ENCODE peak calls at places on chromosomes 1 and 21, in four cellular contexts. S, C, T and U are unnamed samples.

GRCh38 chr1:54845772-54846171 is 41.2 kb downstream of the DHCR24 start:
- DNase-seq in S (peak), C (no peak), T (no peak), U (no peak)

GRCh38 chr1:61742620-61743431 is 546 bp downstream of the PATJ start:
- DNase-seq in S (peak), T (peak), C (peak), U (no peak)

GRCh38 chr21:45027241-45028196 is 46.9 kb upstream of the ADARB1 start:
- DNase-seq in C (no peak), S (no peak), T (no peak), U (no peak)

GRCh38 chr1:81186271-81186670 is 614.5 kb upstream of the ADGRL2 start:
- DNase-seq in T (no peak), S (no peak), C (no peak), U (no peak)

GRCh38 chr1:76425843-76426145 is 351.2 kb downstream of the ST6GALNAC3 start:
- DNase-seq in S (no peak), C (no peak), T (no peak), U (no peak)

GRCh38 chr1:212152308-212152693 is 116.8 kb downstream of the DTL start:
- DNase-seq in T (no peak), C (no peak), S (no peak), U (no peak)

GRCh38 chr1:11293856-11294255 is 20.9 kb downstream of the UBIAD1 start:
- DNase-seq in C (no peak), T (no peak), S (no peak), U (no peak)

GRCh38 chr1:178749581-178750166 is 24.6 kb downstream of the RALGPS2 start:
- DNase-seq in S (no peak), T (no peak), C (no peak), U (no peak)

GRCh38 chr1:31957701-31958674 is 19.8 kb upstream of the PTP4A2 start:
- DNase-seq in C (no peak), T (no peak), S (no peak), U (no peak)

GRCh38 chr1:26684763-26685162 is 11.1 kb upstream of the ARID1A start:
- DNase-seq in S (no peak), T (no peak), C (no peak), U (no peak)

GRCh38 chr1:161727343-161727924 is 6.1 kb downstream of the FCRLB start:
- DNase-seq in T (no peak), S (no peak), C (no peak), U (peak)

GRCh38 chr1:53680868-53681267 is 58.1 kb downstream of the GLIS1 start:
- DNase-seq in C (no peak), T (no peak), S (no peak), U (no peak)

GRCh38 chr1:20280399-20280798 is 10.3 kb upstream of the VWA5B1 start:
- DNase-seq in C (no peak), S (no peak), T (no peak), U (no peak)

GRCh38 chr1:156510709-156511108 is 10.1 kb upstream of the MEF2D start:
- DNase-seq in T (no peak), S (peak), C (peak), U (no peak)

GRCh38 chr1:18974005-18974404 is 17.5 kb upstream of the IFFO2 start:
- DNase-seq in C (peak), S (no peak), T (no peak), U (no peak)

GRCh38 chr1:18973446-18973955 is 17.0 kb upstream of the IFFO2 start:
- DNase-seq in S (no peak), C (peak), T (no peak), U (no peak)

GRCh38 chr1:18972991-18973390 is 16.5 kb upstream of the IFFO2 start:
- DNase-seq in T (no peak), S (no peak), C (peak), U (no peak)

GRCh38 chr1:18970762-18971161 is 14.3 kb upstream of the IFFO2 start:
- DNase-seq in T (no peak), S (no peak), C (peak), U (no peak)

DNA sequence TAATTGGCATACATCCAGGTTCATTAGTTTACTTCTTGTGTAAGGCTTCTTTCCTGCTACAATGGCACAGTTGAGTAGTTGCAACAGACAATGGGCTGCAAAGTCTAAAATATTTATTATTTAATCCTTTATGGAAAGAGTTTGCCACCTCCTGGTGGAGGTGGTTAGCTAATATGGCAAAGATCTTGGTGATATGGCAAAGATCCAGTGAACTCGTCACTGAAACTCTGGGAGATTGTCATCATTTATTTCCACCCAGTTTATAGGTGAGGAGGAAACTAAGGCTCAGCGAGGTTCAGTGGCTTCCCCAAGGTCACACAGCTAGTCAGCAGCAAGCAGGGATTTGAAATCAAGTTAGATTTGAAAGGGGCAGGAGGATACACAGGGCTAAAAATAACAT is 16.1 kb upstream of the IFFO2 start:
- DNase-seq in S (no peak), C (peak), T (no peak), U (no peak)
- TF ChIP-seq CTCF in S (peak), C (peak), T (no peak), U (peak)

DNA sequence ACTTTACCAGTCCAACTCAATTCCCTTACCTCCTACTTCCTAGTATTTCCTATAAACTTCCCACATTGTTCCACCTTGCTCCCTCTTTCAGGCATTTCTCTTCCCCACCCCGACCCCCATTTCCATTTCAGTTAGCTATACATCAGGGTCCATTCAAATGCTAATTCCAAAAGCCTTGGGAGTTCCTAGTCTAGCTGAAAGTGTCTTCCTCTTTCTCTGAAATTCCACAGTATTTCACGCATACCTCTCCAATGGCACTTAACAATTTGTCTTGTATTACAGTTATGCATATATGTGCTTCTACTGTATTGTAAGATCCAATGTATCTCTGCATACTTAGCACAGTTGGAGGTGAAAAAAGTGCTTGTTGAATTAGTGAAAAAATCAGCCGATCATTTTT is 94.9 kb downstream of the ZNF644 start:
- DNase-seq in T (no peak), S (no peak), C (no peak), U (no peak)
- TF ChIP-seq CTCF in T (no peak), S (no peak), C (no peak), U (no peak)

DNA sequence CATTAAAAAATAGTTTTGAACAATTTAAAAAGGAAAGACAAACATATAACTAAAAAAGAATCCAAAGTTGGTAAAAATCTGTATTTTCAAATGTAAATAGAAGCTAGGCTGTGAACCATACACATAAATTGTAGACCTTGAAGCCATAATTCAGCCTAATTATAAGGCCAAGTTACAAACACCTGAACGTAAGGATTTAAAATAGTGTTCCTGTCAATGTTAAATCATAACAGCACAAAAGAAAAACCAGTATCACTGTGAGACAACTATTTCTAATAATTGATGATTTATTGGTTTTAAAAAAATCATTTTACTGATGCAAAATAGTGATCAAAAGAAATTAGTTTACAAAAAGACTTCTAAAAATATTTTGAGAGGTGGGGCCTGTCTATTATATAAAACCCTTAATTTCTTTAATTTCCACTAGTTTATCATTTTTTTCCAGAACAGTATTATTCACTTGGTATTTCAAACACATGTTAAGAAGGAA is 4.4 kb downstream of the IRF2BP2 start:
- DNase-seq in C (no peak), T (no peak), S (no peak), U (no peak)
- TF ChIP-seq CTCF in C (no peak), T (no peak), S (no peak), U (no peak)

GRCh38 chr1:179883040-179883501 is 986 bp downstream of the TOR1AIP1 start:
- DNase-seq in T (no peak), S (peak), C (no peak), U (peak)

GRCh38 chr1:179881642-179882252 is 338 bp upstream of the TOR1AIP1 start:
- DNase-seq in C (peak), T (no peak), S (peak), U (peak)

GRCh38 chr1:179879797-179880196 is 2.2 kb upstream of the TOR1AIP2 start:
- DNase-seq in T (no peak), S (no peak), C (no peak), U (no peak)

GRCh38 chr1:179883739-179884138 is 1.7 kb downstream of the TOR1AIP1 start:
- DNase-seq in C (no peak), T (no peak), S (no peak), U (no peak)

GRCh38 chr1:179882253-179883039 is at the start of gene TOR1AIP1:
- DNase-seq in S (peak), C (peak), T (peak), U (peak)
- TF ChIP-seq CTCF in S (peak), C (peak), T (no peak), U (peak)

GRCh38 chr1:203626910-203627246 is 246 bp downstream of the ATP2B4 start:
- DNase-seq in C (no peak), T (peak), S (no peak), U (no peak)

GRCh38 chr1:203627819-203628184 is 1.2 kb downstream of the ATP2B4 start:
- DNase-seq in C (peak), S (peak), T (peak), U (peak)

GRCh38 chr1:203629509-203630082 is 3.0 kb downstream of the ATP2B4 start:
- DNase-seq in C (peak), S (peak), T (peak), U (peak)

GRCh38 chr1:203628997-203629508 is 2.4 kb downstream of the ATP2B4 start:
- DNase-seq in T (no peak), C (no peak), S (no peak), U (no peak)

GRCh38 chr1:203628185-203628996 is 1.8 kb downstream of the ATP2B4 start:
- DNase-seq in S (no peak), C (peak), T (peak), U (peak)
- TF ChIP-seq CTCF in S (no peak), C (no peak), T (no peak), U (no peak)

GRCh38 chr1:13764933-13765332 is 64.9 kb downstream of the PRDM2 start:
- DNase-seq in C (no peak), S (no peak), T (no peak), U (peak)
- TF ChIP-seq CTCF in C (no peak), S (no peak), T (no peak), U (no peak)

GRCh38 chr1:6912507-6912906 is 127.3 kb downstream of the CAMTA1 start:
- DNase-seq in C (no peak), S (no peak), T (no peak), U (no peak)

GRCh38 chr1:6909857-6910256 is 124.6 kb downstream of the CAMTA1 start:
- DNase-seq in S (no peak), T (no peak), C (no peak), U (no peak)

GRCh38 chr1:6911229-6911941 is 126.1 kb downstream of the CAMTA1 start:
- DNase-seq in S (no peak), T (no peak), C (peak), U (no peak)

GRCh38 chr1:6913086-6913485 is 127.8 kb downstream of the CAMTA1 start:
- DNase-seq in S (no peak), C (no peak), T (no peak), U (no peak)

GRCh38 chr1:6911974-6912373 is 126.7 kb downstream of the CAMTA1 start:
- DNase-seq in S (no peak), C (no peak), T (no peak), U (no peak)
- TF ChIP-seq CTCF in S (no peak), C (no peak), T (no peak), U (no peak)